ENCODE peak calls at places on chromosomes 1 and 21, in six cellular contexts. S is NB4, D is GM23248, A is right lobe of liver, F is BE2C, E is iPS DF 6.9. U is an unnamed sample.

GRCh38 chr21:45818904-45819285 is 162.7 kb upstream of the COL6A1 start:
- DNase-seq in S (peak; percentile 91), D (peak; percentile 84), A (no peak), F (no peak), E (no peak), U (no peak)

GRCh38 chr1:1055841-1056736 is 18.0 kb downstream of the RNF223 start:
- DNase-seq in S (no peak), D (no peak), A (no peak), F (no peak), E (no peak), U (no peak)

GRCh38 chr1:10830961-10831669 is 34.7 kb upstream of the CASZ1 start:
- DNase-seq in S (peak; percentile 84), D (peak; percentile 71), A (no peak), F (no peak), E (no peak), U (no peak)

GRCh38 chr1:160767417-160768294 is 28.3 kb upstream of the LY9 start:
- DNase-seq in S (peak; percentile 11), D (no peak), A (no peak), F (no peak), E (no peak), U (no peak)

GRCh38 chr1:44236873-44237272 is 23.6 kb downstream of the DMAP1 start:
- DNase-seq in S (no peak), D (no peak), A (no peak), F (no peak), E (no peak), U (no peak)

GRCh38 chr21:14403681-14404318 is 20.9 kb upstream of the HSPA13 start:
- DNase-seq in S (peak; percentile 56), D (peak; percentile 49), A (no peak), F (no peak), E (no peak), U (no peak)

GRCh38 chr1:176241385-176242015 is 34.4 kb upstream of the COP1 start:
- DNase-seq in S (peak; percentile 60), D (peak; percentile 96), A (no peak), F (no peak), E (no peak), U (no peak)

GRCh38 chr1:171220551-171221175 is 27.6 kb upstream of the FMO1 start:
- DNase-seq in S (no peak), D (peak; percentile 3), A (no peak), F (no peak), E (no peak), U (no peak)

GRCh38 chr1:27567183-27567526 is 36.8 kb downstream of the AHDC1 start:
- DNase-seq in S (no peak), D (no peak), A (no peak), F (no peak), E (no peak), U (no peak)

GRCh38 chr1:50717327-50717726 is 242.7 kb downstream of the FAF1 start:
- DNase-seq in S (no peak), D (no peak), A (no peak), F (no peak), E (no peak), U (no peak)

GRCh38 chr1:70353641-70354331 is 736 bp downstream of the ANKRD13C start:
- DNase-seq in S (peak; percentile 58), D (peak; percentile 84), A (peak; percentile 65), F (no peak), E (no peak), U (peak; percentile 89)

GRCh38 chr1:15584489-15585363 is at the start of gene AGMAT:
- DNase-seq in S (peak; percentile 79), D (peak; percentile 64), A (peak; percentile 85), F (peak; percentile 57), E (peak; percentile 78), U (no peak)

GRCh38 chr1:81430236-81430635 is 370.5 kb upstream of the ADGRL2 start:
- DNase-seq in S (no peak), D (no peak), A (no peak), F (no peak), E (no peak), U (no peak)

GRCh38 chr1:45545019-45545493 is 5.6 kb upstream of the AKR1A1 start:
- DNase-seq in S (peak; percentile 42), D (no peak), A (no peak), F (no peak), E (no peak), U (no peak)

GRCh38 chr1:212618466-212619210 is 10.1 kb downstream of the ATF3 start:
- DNase-seq in S (no peak), D (peak; percentile 79), A (no peak), F (no peak), E (no peak), U (no peak)

GRCh38 chr1:17615157-17615556 is 75.7 kb downstream of the ARHGEF10L start:
- DNase-seq in S (no peak), D (no peak), A (no peak), F (no peak), E (no peak), U (peak; percentile 65)

GRCh38 chr21:45219517-45219916 is 68.2 kb downstream of the POFUT2 start:
- DNase-seq in S (no peak), D (no peak), A (no peak), F (no peak), E (no peak), U (no peak)

GRCh38 chr1:215076312-215076711 is 6.2 kb upstream of the KCNK2 start:
- DNase-seq in S (peak; percentile 37), D (peak; percentile 38), A (no peak), F (peak; percentile 19), E (no peak), U (no peak)

GRCh38 chr1:2637472-2637871 is 4.7 kb upstream of the MMEL1 start:
- DNase-seq in S (no peak), D (no peak), A (no peak), F (no peak), E (no peak), U (no peak)

GRCh38 chr1:215132156-215132555 is 49.6 kb downstream of the KCNK2 start:
- DNase-seq in S (no peak), D (peak; percentile 42), A (no peak), F (no peak), E (no peak), U (no peak)

GRCh38 chr1:44021156-44021555 is 10.1 kb downstream of the SLC6A9 start:
- DNase-seq in S (no peak), D (no peak), A (no peak), F (no peak), E (no peak), U (peak; percentile 63)

GRCh38 chr21:44438531-44439210 is 16.6 kb upstream of the LRRC3 start:
- DNase-seq in S (no peak), D (no peak), A (peak; percentile 92), F (no peak), E (no peak), U (no peak)

GRCh38 chr1:47411441-47411840 is 4.6 kb upstream of the FOXE3 start:
- DNase-seq in S (peak; percentile 22), D (peak; percentile 74), A (no peak), F (no peak), E (no peak), U (no peak)

GRCh38 chr1:192538407-192539311 is 36.9 kb upstream of the RGS1 start:
- DNase-seq in S (no peak), D (peak; percentile 26), A (no peak), F (no peak), E (no peak), U (no peak)

GRCh38 chr21:16580661-16581060 is 850.9 kb downstream of the USP25 start:
- DNase-seq in S (no peak), D (no peak), A (no peak), F (no peak), E (no peak), U (no peak)

GRCh38 chr1:159014851-159015250 is 5.1 kb downstream of the IFI16 start:
- DNase-seq in S (no peak), D (no peak), A (no peak), F (no peak), E (no peak), U (no peak)

GRCh38 chr1:93021539-93022134 is 57.4 kb upstream of the MTF2 start:
- DNase-seq in S (peak; percentile 64), D (peak; percentile 64), A (no peak), F (no peak), E (no peak), U (no peak)

GRCh38 chr1:223846668-223847007 is 891 bp upstream of the TP53BP2 start:
- DNase-seq in S (peak; percentile 45), D (peak; percentile 69), A (no peak), F (peak; percentile 25), E (no peak), U (no peak)
- H3K4me3 ChIP-seq in S (peak overlapping the region; percentile 73), D (peak overlapping the region; percentile 74), A (peak overlapping the region; percentile 52), F (peak overlapping the region; percentile 74), E (peak overlapping the region; percentile 58), U (peak overlapping the region; percentile 52)

GRCh38 chr1:161966076-161966475 is 57.6 kb downstream of the OLFML2B start:
- DNase-seq in S (no peak), D (no peak), A (no peak), F (no peak), E (no peak), U (no peak)

GRCh38 chr1:161958425-161958824 is 65.2 kb downstream of the OLFML2B start:
- DNase-seq in S (no peak), D (peak; percentile 74), A (no peak), F (no peak), E (no peak), U (no peak)

DNA sequence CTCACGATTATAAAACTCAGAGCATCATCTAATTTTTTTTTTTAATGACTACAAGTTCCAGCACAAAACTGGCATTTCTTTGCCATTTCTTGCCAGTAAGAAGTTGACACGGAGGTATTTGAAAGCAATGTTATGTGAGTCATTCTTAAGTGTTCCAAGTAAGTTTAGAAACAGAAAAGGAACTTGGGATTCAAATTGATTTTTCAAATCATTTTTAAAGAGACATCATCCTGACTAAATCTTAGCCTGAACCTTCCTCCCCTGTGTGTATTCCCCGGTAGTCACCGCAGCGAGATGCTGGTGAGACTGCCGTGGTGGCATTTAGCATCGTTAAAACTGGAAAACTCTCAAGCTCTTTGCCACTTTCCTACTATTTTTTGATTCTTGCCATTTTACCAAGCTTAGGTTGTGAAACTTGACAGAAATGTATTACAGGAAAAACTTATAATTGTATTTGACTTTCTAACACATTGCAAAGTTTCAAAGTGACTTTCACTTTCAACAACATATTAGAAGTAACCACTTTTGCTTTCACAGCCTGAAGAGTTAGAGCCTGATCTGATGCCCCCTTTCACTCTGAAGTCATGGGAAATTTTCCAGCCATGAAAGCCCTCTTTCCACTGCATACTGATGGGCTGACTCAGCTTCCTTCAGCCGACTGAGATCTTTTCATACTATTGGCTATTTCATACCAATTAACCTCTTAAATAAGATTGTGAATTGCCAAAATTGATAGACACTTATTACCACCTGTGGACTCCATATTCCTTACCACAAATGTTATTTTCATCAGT is 61.4 kb downstream of the OLFML2B start:
- DNase-seq in S (no peak), D (peak; percentile 89), A (no peak), F (no peak), E (no peak), U (no peak)
- H3K4me3 ChIP-seq in S (no peak overlapping the region), D (peak overlapping the region; percentile 80), A (no peak overlapping the region), F (no peak overlapping the region), E (no peak overlapping the region), U (no peak overlapping the region)

GRCh38 chr1:56575865-56576264 is 3.5 kb downstream of the PLPP3 start:
- DNase-seq in S (no peak), D (peak; percentile 10), A (no peak), F (no peak), E (no peak), U (no peak)
- H3K4me3 ChIP-seq in S (no peak overlapping the region), D (peak overlapping the region; percentile 89), A (peak overlapping the region; percentile 71), F (no peak overlapping the region), E (no peak overlapping the region), U (peak overlapping the region; percentile 84)

DNA sequence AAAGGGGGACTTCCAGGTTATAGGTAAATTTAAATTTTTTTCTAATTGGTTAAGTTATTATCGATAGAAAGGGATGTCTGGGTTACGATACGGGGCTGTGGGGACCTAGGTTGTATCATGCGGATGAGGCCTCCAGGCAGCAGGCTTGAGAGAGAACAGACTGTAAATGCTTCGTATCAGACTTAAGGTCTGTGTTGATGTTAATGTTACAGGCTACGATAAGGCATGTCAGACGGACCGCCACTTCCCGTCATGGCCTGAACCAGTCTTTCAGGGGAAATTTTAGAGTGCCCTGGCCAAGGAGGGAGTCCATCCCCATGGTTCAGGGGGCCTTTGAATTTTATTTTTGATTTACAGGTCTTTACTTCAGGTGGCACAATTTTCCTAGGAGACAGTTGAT is 16.7 kb downstream of the ABCG1 start:
- DNase-seq in S (no peak), D (no peak), A (no peak), F (no peak), E (no peak), U (no peak)
- H3K4me3 ChIP-seq in S (no peak overlapping the region), D (no peak overlapping the region), A (no peak overlapping the region), F (no peak overlapping the region), E (no peak overlapping the region), U (no peak overlapping the region)